ENCODE peak calls at places on chromosomes 13 and 19, in five cellular contexts. R, T, H, P and G are unnamed samples.

GRCh38 chr19:8445488-8446001 is 770 bp downstream of the HNRNPM start:
- DNase-seq in R (peak; percentile 69), T (no peak), H (peak; percentile 76), P (peak; percentile 75), G (peak; percentile 60)

GRCh38 chr13:32581177-32581786 is 5.0 kb upstream of the PDS5B start:
- DNase-seq in R (peak; percentile 67), T (no peak), H (no peak), P (no peak), G (no peak)

GRCh38 chr13:114101325-114101821 is 31.1 kb downstream of the RASA3 start:
- DNase-seq in R (peak; percentile 36), T (no peak), H (peak; percentile 77), P (peak; percentile 48), G (no peak)

GRCh38 chr19:58569191-58569942 is 3.8 kb downstream of the MZF1 start:
- DNase-seq in R (no peak), T (no peak), H (peak; percentile 50), P (no peak), G (no peak)

GRCh38 chr19:37931941-37932655 is 25.1 kb downstream of the SIPA1L3 start:
- DNase-seq in R (peak; percentile 76), T (peak; percentile 54), H (peak; percentile 65), P (peak; percentile 85), G (peak; percentile 88)

GRCh38 chr13:88377852-88378251 is 706.7 kb downstream of the SLITRK5 start:
- DNase-seq in R (no peak), T (no peak), H (no peak), P (no peak), G (no peak)

GRCh38 chr19:13027031-13027430 is 31.8 kb downstream of the NFIX start:
- DNase-seq in R (peak; percentile 43), T (no peak), H (no peak), P (no peak), G (no peak)

GRCh38 chr13:107512551-107512950 is 702.8 kb downstream of the LIG4 start:
- DNase-seq in R (no peak), T (no peak), H (no peak), P (no peak), G (no peak)

GRCh38 chr19:2962018-2962670 is 15.2 kb upstream of the TLE6 start:
- DNase-seq in R (peak; percentile 76), T (peak; percentile 42), H (no peak), P (no peak), G (peak; percentile 49)

GRCh38 chr19:45805719-45806118 is 9.4 kb downstream of the RSPH6A start:
- DNase-seq in R (no peak), T (no peak), H (no peak), P (no peak), G (no peak)

GRCh38 chr19:12789098-12789903 is 2.0 kb upstream of the JUNB start:
- DNase-seq in R (peak; percentile 64), T (no peak), H (no peak), P (no peak), G (no peak)

GRCh38 chr13:74644239-74644638 is 510.0 kb upstream of the KLF12 start:
- DNase-seq in R (peak; percentile 71), T (no peak), H (no peak), P (no peak), G (no peak)

GRCh38 chr13:111625526-111626315 is 305.3 kb downstream of the TEX29 start:
- DNase-seq in R (no peak), T (no peak), H (no peak), P (no peak), G (no peak)

GRCh38 chr19:42512743-42513304 is 15.5 kb downstream of the CEACAM1 start:
- DNase-seq in R (no peak), T (no peak), H (no peak), P (no peak), G (no peak)

GRCh38 chr13:73462241-73462640 is 403.4 kb downstream of the KLF5 start:
- DNase-seq in R (peak; percentile 3), T (no peak), H (no peak), P (no peak), G (no peak)

GRCh38 chr19:44972802-44973201 is 17.6 kb downstream of the CLPTM1 start:
- DNase-seq in R (no peak), T (no peak), H (no peak), P (no peak), G (no peak)

GRCh38 chr13:33355470-33355869 is 69.9 kb upstream of the STARD13 start:
- DNase-seq in R (peak; percentile 71), T (no peak), H (peak; percentile 71), P (no peak), G (no peak)

GRCh38 chr19:55228015-55228391 is 560 bp downstream of the TMEM86B start:
- DNase-seq in R (no peak), T (no peak), H (no peak), P (no peak), G (no peak)

GRCh38 chr19:17058236-17058635 is 17.0 kb downstream of the HAUS8 start:
- DNase-seq in R (peak; percentile 55), T (no peak), H (no peak), P (no peak), G (no peak)

GRCh38 chr19:39406656-39407393 is at the start of gene ZFP36:
- DNase-seq in R (peak; percentile 90), T (peak; percentile 94), H (peak; percentile 98), P (peak; percentile 95), G (peak; percentile 92)

GRCh38 chr13:110300090-110300815 is 6.7 kb downstream of the COL4A1 start:
- DNase-seq in R (no peak), T (no peak), H (no peak), P (no peak), G (no peak)

GRCh38 chr19:5534787-5535586 is 32.8 kb downstream of the TINCR start:
- DNase-seq in R (no peak), T (no peak), H (no peak), P (no peak), G (no peak)

GRCh38 chr13:87089391-87089790 is 581.8 kb upstream of the SLITRK5 start:
- DNase-seq in R (peak; percentile 94), T (no peak), H (no peak), P (no peak), G (no peak)

GRCh38 chr19:56712609-56713008 is 41.1 kb upstream of the ZNF835 start:
- DNase-seq in R (no peak), T (no peak), H (no peak), P (no peak), G (no peak)

GRCh38 chr19:1362385-1363257 is 21.1 kb upstream of the NDUFS7 start:
- DNase-seq in R (no peak), T (no peak), H (no peak), P (no peak), G (no peak)

GRCh38 chr19:48113190-48113917 is 2.7 kb upstream of the PLA2G4C start:
- DNase-seq in R (no peak), T (no peak), H (no peak), P (no peak), G (no peak)

GRCh38 chr19:49861127-49861526 is 6.2 kb downstream of the PNKP start:
- DNase-seq in R (peak; percentile 34), T (no peak), H (no peak), P (peak; percentile 61), G (no peak)

GRCh38 chr13:29497137-29497654 is 98.3 kb downstream of the SLC7A1 start:
- DNase-seq in R (no peak), T (no peak), H (peak; percentile 92), P (no peak), G (no peak)

GRCh38 chr13:112931028-112931934 is 37.7 kb upstream of the MCF2L start:
- DNase-seq in R (peak; percentile 81), T (no peak), H (peak; percentile 47), P (no peak), G (no peak)

GRCh38 chr13:32443111-32443510 is 15.2 kb upstream of the N4BP2L1 start:
- DNase-seq in R (peak; percentile 38), T (peak; percentile 64), H (no peak), P (no peak), G (no peak)

GRCh38 chr13:98202026-98202425 is 25.0 kb upstream of the RNF113B start:
- DNase-seq in R (no peak), T (no peak), H (no peak), P (no peak), G (no peak)

GRCh38 chr19:30978639-30979038 is 370.6 kb downstream of the TSHZ3 start:
- DNase-seq in R (no peak), T (no peak), H (no peak), P (no peak), G (no peak)

GRCh38 chr13:71067164-71067815 is 799.7 kb downstream of the DACH1 start:
- DNase-seq in R (no peak), T (no peak), H (no peak), P (no peak), G (no peak)

GRCh38 chr13:31090096-31090495 is 71.6 kb downstream of the HSPH1 start:
- DNase-seq in R (no peak), T (no peak), H (no peak), P (no peak), G (no peak)

GRCh38 chr19:45908956-45909355 is 5.6 kb downstream of the NANOS2 start:
- DNase-seq in R (peak; percentile 64), T (no peak), H (no peak), P (no peak), G (no peak)